ENCODE peak calls at places on chromosome 17, in six cellular contexts. F is activated gamma-delta T cell treated with Interleukin-2 at 50 U/mL for 16 hours; X is stimulated activated CD4-positive, alpha-beta T cell treated with anti-CD3 and anti-CD28 coated beads, Interleukin-2, amount 100 ng/mL, for 48 hours; T is IMR-90; H is adipocyte; S is pulmonary artery endothelial cell. W is an unnamed sample.

GRCh38 chr17:57868007-57868774 is 18.3 kb upstream of the MRPS23 start:
- DNase-seq in F (peak; percentile 42), X (no peak), T (peak; percentile 94), H (peak; percentile 87), S (peak; percentile 72), W (no peak)

GRCh38 chr17:81839301-81839700 is 4.5 kb upstream of the PPP1R27 start:
- DNase-seq in F (no peak), X (no peak), T (no peak), H (no peak), S (no peak), W (no peak)

GRCh38 chr17:76074390-76075363 is at the start of gene GALR2:
- DNase-seq in F (no peak), X (no peak), T (no peak), H (no peak), S (no peak), W (no peak)

GRCh38 chr17:83193336-83194188 is 114.2 kb downstream of the METRNL start:
- DNase-seq in F (no peak), X (no peak), T (no peak), H (no peak), S (no peak), W (no peak)

GRCh38 chr17:65434251-65434650 is 127.2 kb downstream of the AXIN2 start:
- DNase-seq in F (no peak), X (no peak), T (no peak), H (no peak), S (no peak), W (no peak)

GRCh38 chr17:75084039-75084660 is 3.6 kb upstream of the SLC16A5 start:
- DNase-seq in F (peak; percentile 20), X (no peak), T (no peak), H (no peak), S (no peak), W (no peak)

GRCh38 chr17:37092041-37092440 is 143.3 kb downstream of the AATF start:
- DNase-seq in F (no peak), X (no peak), T (no peak), H (no peak), S (no peak), W (no peak)

GRCh38 chr17:7413346-7413985 is 5.8 kb downstream of the NLGN2 start:
- DNase-seq in F (no peak), X (no peak), T (peak; percentile 62), H (peak; percentile 39), S (no peak), W (no peak)

GRCh38 chr17:7109461-7110322 is 4.9 kb downstream of the ASGR2 start:
- DNase-seq in F (no peak), X (no peak), T (no peak), H (no peak), S (no peak), W (no peak)

GRCh38 chr17:30920282-30920681 is 1.5 kb upstream of the ADAP2 start:
- DNase-seq in F (no peak), X (no peak), T (peak; percentile 69), H (no peak), S (no peak), W (no peak)

GRCh38 chr17:66331038-66331816 is 28.8 kb downstream of the PRKCA start:
- DNase-seq in F (peak; percentile 11), X (no peak), T (no peak), H (no peak), S (no peak), W (no peak)

GRCh38 chr17:40251576-40251975 is 32.5 kb downstream of the WIPF2 start:
- DNase-seq in F (no peak), X (no peak), T (peak; percentile 85), H (peak; percentile 59), S (peak; percentile 64), W (no peak)